ENCODE peak calls at places on chromosomes 11 and 22, in seven cellular contexts. One of them, this sample, is unnamed.

GRCh38 chr22:19571207-19571795 is 47.1 kb upstream of the CLDN5 start:
- DNase-seq in small intestine: no peak
- DNase-seq in ELF-1: no peak
- DNase-seq in SJSA1: no peak
- DNase-seq in NCI-H774: no peak
- DNase-seq in NCI-H2029: no peak
- DNase-seq in activated CD4-positive, alpha-beta T cell treated with anti-CD3 and anti-CD28 coated beads, Interleukin-2, amount 50 U/mL, for 24 hours: no peak
- DNase-seq in this sample: no peak

GRCh38 chr11:3092603-3093141 is 35.4 kb upstream of the CARS1 start:
- DNase-seq in small intestine: no peak
- DNase-seq in NCI-H2029: no peak
- DNase-seq in activated CD4-positive, alpha-beta T cell treated with anti-CD3 and anti-CD28 coated beads, Interleukin-2, amount 50 U/mL, for 24 hours: no peak
- DNase-seq in NCI-H774: no peak
- DNase-seq in SJSA1: no peak
- DNase-seq in ELF-1: no peak
- DNase-seq in this sample: no peak

GRCh38 chr11:24820541-24820940 is 323.7 kb downstream of the LUZP2 start:
- DNase-seq in small intestine: no peak
- DNase-seq in NCI-H2029: no peak
- DNase-seq in activated CD4-positive, alpha-beta T cell treated with anti-CD3 and anti-CD28 coated beads, Interleukin-2, amount 50 U/mL, for 24 hours: no peak
- DNase-seq in SJSA1: no peak
- DNase-seq in ELF-1: no peak
- DNase-seq in NCI-H774: no peak
- DNase-seq in this sample: no peak

GRCh38 chr22:29231971-29232959 is 26.6 kb downstream of the EMID1 start:
- DNase-seq in activated CD4-positive, alpha-beta T cell treated with anti-CD3 and anti-CD28 coated beads, Interleukin-2, amount 50 U/mL, for 24 hours: no peak
- DNase-seq in NCI-H2029: no peak
- DNase-seq in NCI-H774: no peak
- DNase-seq in small intestine: no peak
- DNase-seq in SJSA1: no peak
- DNase-seq in ELF-1: no peak
- DNase-seq in this sample: no peak

GRCh38 chr22:48572951-48573350 is 1254.7 kb downstream of the BRD1 start:
- DNase-seq in activated CD4-positive, alpha-beta T cell treated with anti-CD3 and anti-CD28 coated beads, Interleukin-2, amount 50 U/mL, for 24 hours: no peak
- DNase-seq in NCI-H2029: no peak
- DNase-seq in NCI-H774: no peak
- DNase-seq in SJSA1: no peak
- DNase-seq in small intestine: no peak
- DNase-seq in ELF-1: no peak
- DNase-seq in this sample: no peak

GRCh38 chr11:67312187-67313021 is 9.1 kb downstream of the SSH3 start:
- DNase-seq in ELF-1: no peak
- DNase-seq in small intestine: peak; percentile 81
- DNase-seq in NCI-H774: no peak
- DNase-seq in NCI-H2029: no peak
- DNase-seq in activated CD4-positive, alpha-beta T cell treated with anti-CD3 and anti-CD28 coated beads, Interleukin-2, amount 50 U/mL, for 24 hours: no peak
- DNase-seq in SJSA1: no peak
- DNase-seq in this sample: no peak

GRCh38 chr22:35630387-35630793 is 13.3 kb upstream of the MB start:
- DNase-seq in small intestine: no peak
- DNase-seq in activated CD4-positive, alpha-beta T cell treated with anti-CD3 and anti-CD28 coated beads, Interleukin-2, amount 50 U/mL, for 24 hours: no peak
- DNase-seq in ELF-1: peak; percentile 47
- DNase-seq in SJSA1: peak; percentile 85
- DNase-seq in NCI-H2029: no peak
- DNase-seq in NCI-H774: no peak
- DNase-seq in this sample: no peak

GRCh38 chr11:95897731-95898130 is 26.2 kb downstream of the MTMR2 start:
- DNase-seq in SJSA1: no peak
- DNase-seq in small intestine: no peak
- DNase-seq in ELF-1: no peak
- DNase-seq in NCI-H2029: no peak
- DNase-seq in NCI-H774: no peak
- DNase-seq in activated CD4-positive, alpha-beta T cell treated with anti-CD3 and anti-CD28 coated beads, Interleukin-2, amount 50 U/mL, for 24 hours: no peak
- DNase-seq in this sample: no peak

GRCh38 chr22:36330655-36331305 is 57.0 kb downstream of the MYH9 start:
- DNase-seq in activated CD4-positive, alpha-beta T cell treated with anti-CD3 and anti-CD28 coated beads, Interleukin-2, amount 50 U/mL, for 24 hours: no peak
- DNase-seq in SJSA1: peak; percentile 93
- DNase-seq in NCI-H2029: peak; percentile 23
- DNase-seq in NCI-H774: no peak
- DNase-seq in ELF-1: peak; percentile 74
- DNase-seq in small intestine: no peak
- DNase-seq in this sample: no peak

GRCh38 chr11:16738198-16738948 is at the start of gene C11orf58:
- DNase-seq in activated CD4-positive, alpha-beta T cell treated with anti-CD3 and anti-CD28 coated beads, Interleukin-2, amount 50 U/mL, for 24 hours: peak; percentile 85
- DNase-seq in ELF-1: peak; percentile 99
- DNase-seq in small intestine: peak; percentile 98
- DNase-seq in SJSA1: peak; percentile 99
- DNase-seq in NCI-H2029: peak; percentile 98
- DNase-seq in NCI-H774: peak; percentile 98
- DNase-seq in this sample: peak; percentile 52

GRCh38 chr11:14422052-14422813 is 63.2 kb upstream of the RRAS2 start:
- DNase-seq in NCI-H2029: peak; percentile 61
- DNase-seq in SJSA1: peak; percentile 99
- DNase-seq in small intestine: peak; percentile 14
- DNase-seq in activated CD4-positive, alpha-beta T cell treated with anti-CD3 and anti-CD28 coated beads, Interleukin-2, amount 50 U/mL, for 24 hours: no peak
- DNase-seq in NCI-H774: peak; percentile 7
- DNase-seq in ELF-1: peak; percentile 90
- DNase-seq in this sample: no peak

GRCh38 chr11:116972692-116973091 is 125.5 kb downstream of the SIK3 start:
- DNase-seq in SJSA1: no peak
- DNase-seq in small intestine: no peak
- DNase-seq in ELF-1: no peak
- DNase-seq in activated CD4-positive, alpha-beta T cell treated with anti-CD3 and anti-CD28 coated beads, Interleukin-2, amount 50 U/mL, for 24 hours: no peak
- DNase-seq in NCI-H2029: no peak
- DNase-seq in NCI-H774: no peak
- DNase-seq in this sample: no peak

GRCh38 chr11:86174101-86175046 is 70.2 kb upstream of the EED start:
- DNase-seq in activated CD4-positive, alpha-beta T cell treated with anti-CD3 and anti-CD28 coated beads, Interleukin-2, amount 50 U/mL, for 24 hours: no peak
- DNase-seq in SJSA1: peak; percentile 87
- DNase-seq in NCI-H774: no peak
- DNase-seq in ELF-1: peak; percentile 50
- DNase-seq in NCI-H2029: no peak
- DNase-seq in small intestine: peak; percentile 93
- DNase-seq in this sample: no peak

GRCh38 chr11:69357458-69358397 is 63.8 kb downstream of the MYEOV start:
- DNase-seq in small intestine: no peak
- DNase-seq in SJSA1: no peak
- DNase-seq in activated CD4-positive, alpha-beta T cell treated with anti-CD3 and anti-CD28 coated beads, Interleukin-2, amount 50 U/mL, for 24 hours: no peak
- DNase-seq in NCI-H774: no peak
- DNase-seq in ELF-1: no peak
- DNase-seq in NCI-H2029: no peak
- DNase-seq in this sample: no peak

GRCh38 chr11:16758382-16759024 is 20.1 kb downstream of the C11orf58 start:
- DNase-seq in ELF-1: no peak
- DNase-seq in NCI-H2029: no peak
- DNase-seq in SJSA1: no peak
- DNase-seq in small intestine: no peak
- DNase-seq in NCI-H774: no peak
- DNase-seq in activated CD4-positive, alpha-beta T cell treated with anti-CD3 and anti-CD28 coated beads, Interleukin-2, amount 50 U/mL, for 24 hours: no peak
- DNase-seq in this sample: no peak

GRCh38 chr11:5280582-5281102 is 10.9 kb upstream of the HBE1 start:
- DNase-seq in small intestine: peak; percentile 13
- DNase-seq in NCI-H2029: no peak
- DNase-seq in activated CD4-positive, alpha-beta T cell treated with anti-CD3 and anti-CD28 coated beads, Interleukin-2, amount 50 U/mL, for 24 hours: no peak
- DNase-seq in ELF-1: peak; percentile 89
- DNase-seq in SJSA1: peak; percentile 93
- DNase-seq in NCI-H774: peak; percentile 19
- DNase-seq in this sample: no peak

GRCh38 chr22:32999039-32999861 is 58.9 kb downstream of the SYN3 start:
- DNase-seq in NCI-H2029: no peak
- DNase-seq in NCI-H774: no peak
- DNase-seq in activated CD4-positive, alpha-beta T cell treated with anti-CD3 and anti-CD28 coated beads, Interleukin-2, amount 50 U/mL, for 24 hours: no peak
- DNase-seq in SJSA1: peak; percentile 43
- DNase-seq in small intestine: no peak
- DNase-seq in ELF-1: no peak
- DNase-seq in this sample: no peak

This sample was measured in HuH-7.